ENCODE peak calls at places on chromosomes 12 and 14, in four cellular contexts. One of them, this sample, is unnamed.

GRCh38 chr12:4217091-4217490 is 56.5 kb upstream of the CCND2 start:
- DNase-seq in esophagus muscularis mucosa: peak
- DNase-seq in K562: no peak
- DNase-seq in GM12891: no peak
- DNase-seq in this sample: no peak

GRCh38 chr12:124190301-124191023 is 104.4 kb upstream of the RFLNA start:
- DNase-seq in esophagus muscularis mucosa: no peak
- DNase-seq in K562: no peak
- DNase-seq in GM12891: no peak
- DNase-seq in this sample: no peak

GRCh38 chr14:50985816-50986396 is 41.6 kb upstream of the PYGL start:
- DNase-seq in esophagus muscularis mucosa: no peak
- DNase-seq in K562: no peak
- DNase-seq in GM12891: no peak
- DNase-seq in this sample: no peak

GRCh38 chr14:91352101-91352500 is 65.5 kb downstream of the CCDC88C start:
- DNase-seq in esophagus muscularis mucosa: no peak
- DNase-seq in K562: no peak
- DNase-seq in GM12891: no peak
- DNase-seq in this sample: peak

GRCh38 chr12:38689704-38690103 is 215.7 kb downstream of the CPNE8 start:
- DNase-seq in esophagus muscularis mucosa: no peak
- DNase-seq in K562: no peak
- DNase-seq in GM12891: no peak
- DNase-seq in this sample: no peak

GRCh38 chr14:48398675-48399282 is 723.4 kb upstream of the MDGA2 start:
- DNase-seq in esophagus muscularis mucosa: no peak
- DNase-seq in K562: peak
- DNase-seq in GM12891: no peak
- DNase-seq in this sample: no peak

GRCh38 chr14:56774503-56774902 is 35.8 kb downstream of the OTX2 start:
- DNase-seq in esophagus muscularis mucosa: no peak
- DNase-seq in K562: no peak
- DNase-seq in GM12891: no peak
- DNase-seq in this sample: no peak

GRCh38 chr14:90091393-90091792 is 29.6 kb downstream of the KCNK13 start:
- DNase-seq in esophagus muscularis mucosa: peak
- DNase-seq in K562: no peak
- DNase-seq in GM12891: no peak
- DNase-seq in this sample: no peak

GRCh38 chr12:76762556-76762955 is 1.4 kb upstream of the ZDHHC17 start:
- DNase-seq in esophagus muscularis mucosa: no peak
- DNase-seq in K562: no peak
- DNase-seq in GM12891: no peak
- DNase-seq in this sample: no peak

GRCh38 chr12:124550123-124551089 is 17.0 kb downstream of the NCOR2 start:
- DNase-seq in esophagus muscularis mucosa: no peak
- DNase-seq in K562: no peak
- DNase-seq in GM12891: no peak
- DNase-seq in this sample: no peak

GRCh38 chr14:29282169-29282568 is 515.6 kb downstream of the FOXG1 start:
- DNase-seq in esophagus muscularis mucosa: no peak
- DNase-seq in K562: no peak
- DNase-seq in GM12891: no peak
- DNase-seq in this sample: no peak

GRCh38 chr14:62162998-62163589 is 400.9 kb downstream of the SNAPC1 start:
- DNase-seq in esophagus muscularis mucosa: no peak
- DNase-seq in K562: peak
- DNase-seq in GM12891: peak
- DNase-seq in this sample: no peak

GRCh38 chr12:51329742-51330141 is 5.8 kb upstream of the BIN2 start:
- DNase-seq in esophagus muscularis mucosa: no peak
- DNase-seq in K562: no peak
- DNase-seq in GM12891: no peak
- DNase-seq in this sample: no peak

GRCh38 chr12:105369014-105369413 is 38.5 kb downstream of the C12orf75 start:
- DNase-seq in esophagus muscularis mucosa: no peak
- DNase-seq in K562: no peak
- DNase-seq in GM12891: no peak
- DNase-seq in this sample: no peak

GRCh38 chr12:132638541-132639408 is 20.2 kb downstream of the P2RX2 start:
- DNase-seq in esophagus muscularis mucosa: no peak
- DNase-seq in K562: no peak
- DNase-seq in GM12891: no peak
- DNase-seq in this sample: no peak

GRCh38 chr12:13362260-13362841 is 165.8 kb downstream of the EMP1 start:
- DNase-seq in esophagus muscularis mucosa: peak
- DNase-seq in K562: peak
- DNase-seq in GM12891: peak
- DNase-seq in this sample: peak

GRCh38 chr12:26771861-26772260 is 61.1 kb downstream of the ITPR2 start:
- DNase-seq in esophagus muscularis mucosa: no peak
- DNase-seq in K562: no peak
- DNase-seq in GM12891: no peak
- DNase-seq in this sample: no peak

GRCh38 chr14:38808734-38809455 is 294.1 kb downstream of the SEC23A start:
- DNase-seq in esophagus muscularis mucosa: no peak
- DNase-seq in K562: no peak
- DNase-seq in GM12891: no peak
- DNase-seq in this sample: peak

GRCh38 chr12:127169321-127170270 is 1097.4 kb upstream of the TMEM132C start:
- DNase-seq in esophagus muscularis mucosa: no peak
- DNase-seq in K562: no peak
- DNase-seq in GM12891: no peak
- DNase-seq in this sample: no peak

GRCh38 chr12:127162902-127163301 is 1104.1 kb upstream of the TMEM132C start:
- DNase-seq in esophagus muscularis mucosa: peak
- DNase-seq in K562: peak
- DNase-seq in GM12891: peak
- DNase-seq in this sample: no peak

GRCh38 chr12:127161466-127161865 is 1105.5 kb upstream of the TMEM132C start:
- DNase-seq in esophagus muscularis mucosa: peak
- DNase-seq in K562: no peak
- DNase-seq in GM12891: no peak
- DNase-seq in this sample: no peak

GRCh38 chr12:127162307-127162706 is 1104.7 kb upstream of the TMEM132C start:
- DNase-seq in esophagus muscularis mucosa: peak
- DNase-seq in K562: peak
- DNase-seq in GM12891: no peak
- DNase-seq in this sample: no peak

GRCh38 chr12:127165567-127166392 is 1101.2 kb upstream of the TMEM132C start:
- DNase-seq in esophagus muscularis mucosa: no peak
- DNase-seq in K562: peak
- DNase-seq in GM12891: peak
- DNase-seq in this sample: peak
- TF ChIP-seq POLR2A in esophagus muscularis mucosa: no peak
- TF ChIP-seq POLR2A in K562: peak
- TF ChIP-seq POLR2A in GM12891: no peak
- TF ChIP-seq POLR2A in this sample: no peak

GRCh38 chr12:67046062-67046461 is 223.1 kb upstream of the CAND1 start:
- DNase-seq in esophagus muscularis mucosa: no peak
- DNase-seq in K562: no peak
- DNase-seq in GM12891: no peak
- DNase-seq in this sample: no peak
- TF ChIP-seq POLR2AphosphoS5 in esophagus muscularis mucosa: no peak
- TF ChIP-seq POLR2AphosphoS5 in K562: no peak
- TF ChIP-seq POLR2AphosphoS5 in GM12891: no peak
- TF ChIP-seq POLR2AphosphoS5 in this sample: no peak

DNA sequence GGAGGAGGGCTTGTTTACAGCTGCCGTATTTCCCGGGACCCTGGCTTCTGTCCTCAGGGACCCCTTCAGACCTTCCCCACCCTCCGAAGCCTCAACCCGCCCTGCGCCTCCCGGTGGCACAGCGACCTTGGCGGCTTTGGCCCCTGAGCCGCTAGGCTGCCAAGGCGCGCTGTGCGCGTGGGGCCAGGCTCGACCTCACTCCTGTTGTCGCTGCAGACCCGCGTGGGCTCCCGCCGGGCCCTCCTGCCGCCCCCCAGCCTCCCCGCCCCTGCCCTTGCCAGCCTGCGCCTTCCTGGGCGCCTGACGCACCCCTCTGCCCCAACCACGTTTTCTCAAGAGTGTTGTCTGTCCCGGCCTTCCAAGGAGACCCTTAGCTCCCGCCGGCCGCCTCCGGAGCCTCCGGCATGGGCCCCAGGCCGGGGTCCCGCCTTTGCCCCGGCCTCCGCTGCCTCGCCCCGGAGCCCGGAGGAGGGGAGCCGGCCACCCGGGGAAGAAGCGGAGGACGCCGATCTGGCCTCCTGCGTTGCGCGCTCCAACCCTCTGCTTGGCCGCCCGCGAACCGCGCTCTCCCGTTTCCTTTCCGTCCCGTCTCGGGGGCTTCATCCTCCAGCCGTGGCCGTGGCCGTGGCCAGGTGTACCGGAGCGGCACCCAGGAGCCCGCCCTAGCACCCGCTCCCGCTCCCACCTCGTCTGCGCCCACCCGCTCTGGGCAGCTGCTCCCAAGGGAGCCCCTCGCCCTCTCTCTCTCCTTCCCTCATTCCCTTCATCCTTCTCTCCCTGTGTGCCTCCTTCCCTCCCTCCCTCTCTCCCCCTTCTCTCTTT is 19.9 kb downstream of the PPP2R5C start:
- DNase-seq in esophagus muscularis mucosa: peak
- DNase-seq in K562: no peak
- DNase-seq in GM12891: peak
- DNase-seq in this sample: no peak
- TF ChIP-seq POLR2A in esophagus muscularis mucosa: no peak
- TF ChIP-seq POLR2A in K562: no peak
- TF ChIP-seq POLR2A in GM12891: no peak
- TF ChIP-seq POLR2A in this sample: no peak

DNA sequence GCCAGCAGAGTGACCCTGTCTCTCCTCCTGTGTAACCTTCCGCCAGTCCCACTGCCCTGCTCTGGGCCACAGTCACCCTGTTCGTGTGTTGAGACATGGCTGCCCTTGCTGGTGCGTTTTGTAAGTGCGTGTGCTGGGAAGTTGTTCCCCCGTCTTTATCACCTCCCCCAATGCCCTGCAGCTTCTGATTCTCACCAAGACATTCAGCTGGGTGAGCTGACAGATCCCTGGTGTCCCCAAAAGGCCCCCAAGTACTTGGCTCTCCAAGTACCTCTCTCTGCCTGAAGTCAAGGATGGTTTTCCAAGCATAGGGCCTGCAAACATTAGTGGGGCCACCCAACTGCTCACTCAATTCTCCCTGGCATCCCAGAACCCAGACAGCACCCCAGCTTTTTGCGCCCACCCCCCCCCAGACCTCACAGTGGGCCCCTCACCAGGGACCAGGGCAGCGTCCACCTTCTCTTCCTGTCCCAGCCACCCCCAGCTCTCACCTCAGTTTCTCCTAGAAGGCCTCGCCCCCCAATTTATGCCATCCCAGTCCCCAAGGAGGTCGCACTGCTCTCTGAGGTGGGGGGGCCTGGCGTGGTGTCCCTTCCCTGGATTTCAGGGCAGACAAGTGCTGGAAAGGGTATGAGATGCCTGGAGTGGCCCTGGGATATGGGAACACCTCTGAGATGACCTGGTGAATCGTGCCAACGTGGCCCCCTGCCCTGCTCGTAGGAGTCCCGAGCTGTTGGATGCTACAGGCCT is 51.8 kb upstream of the EML1 start:
- DNase-seq in esophagus muscularis mucosa: no peak
- DNase-seq in K562: no peak
- DNase-seq in GM12891: no peak
- DNase-seq in this sample: no peak
- TF ChIP-seq POLR2AphosphoS5 in esophagus muscularis mucosa: no peak
- TF ChIP-seq POLR2AphosphoS5 in K562: no peak
- TF ChIP-seq POLR2AphosphoS5 in GM12891: no peak
- TF ChIP-seq POLR2AphosphoS5 in this sample: no peak

GRCh38 chr12:66603981-66604380 is 74.9 kb downstream of the GRIP1 start:
- DNase-seq in esophagus muscularis mucosa: no peak
- DNase-seq in K562: no peak
- DNase-seq in GM12891: no peak
- DNase-seq in this sample: no peak
- TF ChIP-seq POLR2A in esophagus muscularis mucosa: no peak
- TF ChIP-seq POLR2A in K562: no peak
- TF ChIP-seq POLR2A in GM12891: no peak
- TF ChIP-seq POLR2A in this sample: no peak

DNA sequence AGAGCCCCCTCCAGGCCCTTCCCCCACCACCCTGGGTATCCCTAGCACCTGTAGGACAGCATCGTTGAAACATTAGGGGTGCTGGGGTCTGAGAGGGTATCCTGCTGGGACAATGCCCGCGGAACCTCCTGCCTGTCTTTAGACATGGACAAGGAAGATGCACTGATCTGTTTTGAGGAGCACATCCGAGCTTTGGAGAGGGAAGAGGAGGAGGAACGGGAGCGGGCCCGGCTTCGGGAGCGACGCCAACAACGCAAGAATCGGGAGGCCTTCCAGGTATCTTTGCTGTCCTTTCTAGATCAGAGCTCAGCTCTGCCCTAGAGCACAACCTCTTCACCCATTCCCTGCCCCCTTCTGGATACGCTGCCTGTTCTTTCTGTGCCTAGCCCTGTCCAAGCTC is 13.2 kb downstream of the PRPF40B start:
- DNase-seq in esophagus muscularis mucosa: no peak
- DNase-seq in K562: no peak
- DNase-seq in GM12891: no peak
- DNase-seq in this sample: no peak
- TF ChIP-seq POLR2AphosphoS5 in esophagus muscularis mucosa: no peak
- TF ChIP-seq POLR2AphosphoS5 in K562: no peak
- TF ChIP-seq POLR2AphosphoS5 in GM12891: no peak
- TF ChIP-seq POLR2AphosphoS5 in this sample: no peak